ENCODE peak calls at places on chromosomes 1 and 21, in six cellular contexts. Q is tibial artery, E is IMR-90, X is esophagus squamous epithelium, I is suprapubic skin, Z is lower lobe of right lung. D is an unnamed sample. For H3K36me3, the result is how much of the 10 kb centered on the place peaks cover.

GRCh38 chr1:70017770-70018169 is 187.6 kb downstream of the LRRC40 start:
- DNase-seq in Q (no peak), I (no peak), X (no peak), E (peak), Z (no peak), D (peak)

GRCh38 chr1:1461721-1462317 is 9.7 kb upstream of the ATAD3B start:
- DNase-seq in I (no peak), Z (no peak), Q (no peak), X (no peak), E (no peak), D (no peak)

GRCh38 chr21:35924714-35925301 is 135.5 kb downstream of the SETD4 start:
- DNase-seq in E (peak), Z (no peak), Q (no peak), X (no peak), I (no peak), D (peak)

GRCh38 chr1:111323231-111323630 is 32.6 kb downstream of the CHIA start:
- DNase-seq in X (no peak), Z (no peak), Q (no peak), E (no peak), I (no peak), D (peak)

GRCh38 chr1:15493869-15494390 is 18.0 kb downstream of the CELA2B start:
- DNase-seq in I (no peak), E (no peak), Z (no peak), X (no peak), Q (no peak), D (no peak)

GRCh38 chr1:30378991-30379581 is 344.3 kb downstream of the MATN1 start:
- DNase-seq in E (peak), I (peak), Z (no peak), Q (no peak), X (no peak), D (peak)

GRCh38 chr1:2466270-2466665 is 9.8 kb upstream of the PLCH2 start:
- DNase-seq in E (no peak), Q (no peak), I (no peak), Z (no peak), X (no peak), D (peak)

GRCh38 chr1:41915786-41916571 is 2.7 kb downstream of the HIVEP3 start:
- DNase-seq in I (no peak), Z (peak), E (no peak), Q (no peak), X (no peak), D (no peak)

GRCh38 chr1:224456637-224456953 is 22.0 kb upstream of the WDR26 start:
- DNase-seq in X (no peak), Q (no peak), Z (no peak), E (no peak), I (no peak), D (no peak)

GRCh38 chr1:216064643-216065042 is 358.6 kb downstream of the USH2A start:
- DNase-seq in I (no peak), Z (no peak), E (peak), X (no peak), Q (no peak), D (peak)

GRCh38 chr1:225809842-225810578 is at the start of gene EPHX1:
- DNase-seq in X (no peak), I (peak), E (peak), Z (peak), Q (peak), D (peak)

GRCh38 chr1:196148367-196148970 is 459.8 kb downstream of the KCNT2 start:
- DNase-seq in X (no peak), Z (no peak), Q (no peak), E (peak), I (no peak), D (peak)

GRCh38 chr1:214637722-214638473 is 34.9 kb downstream of the CENPF start:
- DNase-seq in Z (no peak), I (no peak), X (no peak), Q (no peak), E (peak), D (peak)

GRCh38 chr1:178926046-178926445 is 55.2 kb upstream of the ANGPTL1 start:
- DNase-seq in Q (no peak), E (no peak), X (no peak), I (no peak), Z (no peak), D (no peak)

GRCh38 chr21:25518491-25518911 is 88.8 kb downstream of the MRPL39 start:
- DNase-seq in Q (no peak), X (no peak), I (no peak), Z (no peak), E (no peak), D (peak)

GRCh38 chr1:150562384-150563339 is 13.5 kb downstream of the ADAMTSL4 start:
- DNase-seq in X (peak), Z (no peak), I (no peak), E (no peak), Q (peak), D (no peak)

GRCh38 chr1:184773762-184774320 is 19.2 kb upstream of the EDEM3 start:
- DNase-seq in I (no peak), X (no peak), Q (no peak), E (no peak), Z (no peak), D (no peak)

GRCh38 chr1:63328140-63328521 is 5.8 kb downstream of the FOXD3 start:
- DNase-seq in X (no peak), I (no peak), Z (no peak), Q (no peak), E (no peak), D (no peak)

GRCh38 chr1:15152318-15153183 is 996 bp upstream of the TMEM51 start:
- DNase-seq in Q (peak), E (peak), I (peak), X (no peak), Z (peak), D (peak)

GRCh38 chr1:76868916-76869315 is 1.6 kb downstream of the ST6GALNAC5 start:
- DNase-seq in Q (no peak), X (no peak), I (no peak), E (no peak), Z (peak), D (no peak)

GRCh38 chr1:91476538-91477217 is 24.0 kb upstream of the CDC7 start:
- DNase-seq in I (no peak), Q (no peak), E (no peak), X (no peak), Z (no peak), D (no peak)

GRCh38 chr1:62230724-62231123 is 36.1 kb downstream of the L1TD1 start:
- DNase-seq in E (peak), Z (no peak), X (no peak), I (no peak), Q (no peak), D (peak)

GRCh38 chr1:45010855-45011811 is at the start of gene HECTD3:
- DNase-seq in I (peak), E (peak), X (no peak), Q (peak), Z (peak), D (peak)

GRCh38 chr1:168155910-168156309 is 19.2 kb upstream of the GPR161 start:
- DNase-seq in X (no peak), E (no peak), I (no peak), Z (no peak), Q (no peak), D (no peak)

GRCh38 chr1:18373882-18374493 is 106.7 kb upstream of the KLHDC7A start:
- DNase-seq in Z (no peak), X (no peak), I (no peak), Q (no peak), E (no peak), D (no peak)

GRCh38 chr1:43975249-43975961 is 645 bp downstream of the ATP6V0B start:
- DNase-seq in E (no peak), Z (peak), X (no peak), I (peak), Q (peak), D (no peak)

GRCh38 chr1:23555225-23555801 is 4.0 kb downstream of the ID3 start:
- DNase-seq in Z (no peak), I (no peak), E (peak), X (no peak), Q (peak), D (peak)

DNA sequence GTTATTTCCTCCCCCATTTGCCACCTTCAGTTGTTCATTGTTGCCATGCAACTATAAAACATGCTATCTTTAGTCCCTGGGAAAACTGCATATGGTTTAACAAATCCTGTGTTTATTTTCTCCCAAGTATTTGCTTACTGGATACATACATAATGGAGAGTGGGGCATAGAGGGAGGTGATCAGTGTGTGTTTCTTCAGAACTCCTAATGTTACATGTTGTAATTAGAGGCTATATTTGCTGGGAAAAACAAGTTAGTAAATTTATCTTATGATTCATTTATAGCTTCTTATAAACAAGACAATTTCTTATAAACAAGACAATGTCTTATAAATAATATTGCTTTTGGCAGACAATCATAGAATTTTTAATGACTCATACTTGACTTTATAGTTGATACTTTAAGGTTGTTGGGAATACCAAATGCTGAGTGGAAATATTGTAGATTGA is 7.3 kb upstream of the GIPC2 start:
- DNase-seq in Q (no peak), Z (no peak), I (no peak), E (peak), X (no peak), D (peak)
- TF ChIP-seq CTCF in Q (no peak), Z (no peak), I (no peak), E (no peak), X (no peak), D (no peak)

GRCh38 chr1:230219174-230220067 is 152.4 kb downstream of the GALNT2 start:
- DNase-seq in Z (no peak), X (no peak), E (no peak), I (no peak), Q (no peak), D (no peak)

GRCh38 chr1:230220478-230220877 is 153.4 kb downstream of the GALNT2 start:
- DNase-seq in X (no peak), Q (no peak), I (no peak), E (no peak), Z (no peak), D (no peak)

GRCh38 chr1:230224101-230224927 is 157.3 kb downstream of the GALNT2 start:
- DNase-seq in X (no peak), Q (no peak), Z (no peak), I (no peak), E (no peak), D (no peak)

GRCh38 chr1:230220907-230221306 is 153.9 kb downstream of the GALNT2 start:
- DNase-seq in X (no peak), E (no peak), Z (no peak), I (no peak), Q (no peak), D (no peak)

GRCh38 chr1:230222678-230223077 is 155.6 kb downstream of the GALNT2 start:
- DNase-seq in I (no peak), Z (no peak), Q (no peak), X (no peak), E (no peak), D (no peak)
- H3K4me3 ChIP-seq in I (no peak), Z (peak), Q (peak), X (no peak), E (no peak), D (no peak)

DNA sequence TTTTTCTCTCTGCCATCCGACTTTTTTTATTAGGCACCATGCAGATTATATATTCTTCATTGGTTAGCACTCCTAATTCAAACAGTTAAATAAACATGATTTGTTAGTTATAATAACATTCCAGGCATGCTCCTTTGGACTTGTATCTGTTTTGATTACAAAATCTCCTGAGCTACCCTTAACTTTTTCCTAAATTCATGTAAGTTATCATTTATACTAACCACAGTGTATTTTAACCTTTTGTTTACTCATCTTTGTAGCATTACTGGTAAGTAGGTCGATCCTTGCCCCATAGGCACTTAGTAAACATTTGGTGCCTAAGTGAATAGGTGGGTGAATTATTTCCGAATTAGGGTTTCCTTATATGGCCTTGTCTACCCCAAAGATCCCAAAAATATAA is 43.8 kb downstream of the MIER1 start:
- DNase-seq in E (peak), Q (no peak), Z (no peak), X (no peak), I (no peak), D (no peak)
- H3K36me3 ChIP-seq in E (under half), Q (half or more), Z (half or more), X (under half), I (half or more), D (under half)

DNA sequence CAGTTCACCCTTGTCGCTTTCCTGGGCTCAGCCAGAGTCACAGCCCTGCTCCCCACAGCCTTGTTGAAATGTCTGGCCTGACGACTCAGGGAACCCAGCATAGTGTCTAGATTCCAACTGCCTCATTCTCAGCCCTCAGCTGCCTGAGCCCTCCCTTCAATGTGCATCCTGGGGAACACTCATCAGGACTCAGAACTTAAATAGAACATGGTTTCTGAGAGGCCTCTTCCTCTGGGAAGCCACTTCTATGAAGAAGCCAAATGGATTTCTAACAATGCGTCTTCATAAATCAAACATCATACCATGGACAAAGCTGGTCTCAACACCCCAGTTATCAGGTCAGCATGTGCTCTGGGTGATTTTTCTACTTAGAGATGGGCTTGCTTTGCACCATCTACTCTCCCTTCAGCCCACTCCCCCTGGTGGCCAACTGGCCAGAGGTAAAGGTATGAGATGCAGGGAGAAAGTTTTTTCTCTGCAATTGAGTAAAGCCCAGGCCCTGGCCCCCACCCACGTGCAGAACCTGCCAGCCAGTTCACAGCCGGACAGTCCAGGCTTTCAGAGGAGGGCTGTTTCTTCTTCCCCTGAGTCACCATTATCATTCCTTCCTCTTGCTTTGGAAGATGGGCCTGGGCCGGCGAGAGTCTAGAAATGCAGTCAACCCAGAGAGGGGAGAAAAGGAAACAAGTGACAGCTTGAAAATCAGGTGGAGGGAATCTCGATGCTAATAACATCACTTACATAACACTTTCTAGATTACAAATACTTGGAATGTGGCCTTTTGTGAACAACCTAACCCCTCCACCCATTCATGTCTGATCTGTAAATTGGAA is 32.1 kb downstream of the CD244 start:
- DNase-seq in Z (peak), I (peak), X (no peak), E (peak), Q (peak), D (peak)
- TF ChIP-seq CTCF in Z (peak), I (peak), X (peak), E (peak), Q (no peak), D (peak)

GRCh38 chr1:25199876-25200620 is 32.3 kb downstream of the SYF2 start:
- DNase-seq in E (no peak), I (no peak), Q (no peak), Z (no peak), X (no peak), D (no peak)

GRCh38 chr1:25198731-25199231 is 33.5 kb downstream of the SYF2 start:
- DNase-seq in X (no peak), I (no peak), Q (no peak), Z (no peak), E (no peak), D (no peak)

GRCh38 chr1:25196830-25197229 is 35.5 kb downstream of the SYF2 start:
- DNase-seq in I (no peak), X (no peak), Z (no peak), E (no peak), Q (no peak), D (no peak)

GRCh38 chr1:25197235-25197930 is 34.9 kb downstream of the SYF2 start:
- DNase-seq in Z (no peak), I (no peak), X (no peak), E (no peak), Q (no peak), D (no peak)

DNA sequence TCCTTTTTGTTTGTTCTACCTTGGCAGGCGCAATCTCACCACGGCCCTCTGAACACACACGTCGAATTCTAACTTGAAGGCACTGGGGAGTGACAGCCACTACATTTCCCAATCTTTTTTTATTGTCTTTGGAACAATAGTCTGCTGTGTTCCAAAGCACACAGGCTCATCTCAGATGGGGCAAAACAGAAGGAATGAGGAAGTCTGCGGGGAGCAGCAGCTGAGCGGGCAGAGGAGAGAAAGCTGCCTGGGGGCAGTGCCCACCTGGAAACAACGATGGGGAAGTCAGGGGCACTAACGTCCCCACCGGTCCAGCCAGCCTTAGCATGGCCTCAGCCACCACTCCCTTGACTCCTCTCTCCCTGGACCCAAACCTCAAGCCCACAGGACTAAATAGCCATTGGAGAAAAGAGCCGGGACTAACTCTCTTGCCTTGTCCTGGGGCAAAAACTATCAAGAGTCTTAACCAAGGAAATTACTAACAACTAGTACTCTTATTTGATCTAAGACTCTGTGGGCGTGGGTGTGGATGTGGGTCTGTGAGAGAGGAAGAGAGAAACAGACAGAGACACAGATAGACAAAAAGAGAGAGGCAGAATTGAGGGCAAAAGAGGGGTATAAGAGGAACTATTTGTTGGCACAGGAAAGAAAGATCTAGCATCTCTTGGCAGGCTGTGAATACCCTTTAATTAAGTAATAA is 34.2 kb downstream of the SYF2 start:
- DNase-seq in E (no peak), X (no peak), Q (no peak), Z (no peak), I (no peak), D (peak)
- H3K4me3 ChIP-seq in E (no peak), X (no peak), Q (peak), Z (no peak), I (peak), D (no peak)